ENCODE peak calls at places on chromosome 20, in six cellular contexts. D is T-helper 9 cell; F is occipital lobe; U is fibroblast of gingiva; L is stimulated activated CD8-positive, alpha-beta memory T cell treated with anti-CD3 and anti-CD28 coated beads, Interleukin-15, amount 100 ng/mL, for 4 hours; C is Daoy. R is an unnamed sample.

GRCh38 chr20:53797085-53797484 is 203.4 kb upstream of the ZNF217 start:
- DNase-seq in D (no peak), F (no peak), U (no peak), L (no peak), C (no peak), R (no peak)

GRCh38 chr20:62885808-62886708 is 24.4 kb upstream of the TCFL5 start:
- DNase-seq in D (no peak), F (no peak), U (no peak), L (no peak), C (no peak), R (no peak)

GRCh38 chr20:62924567-62925419 is 1.5 kb downstream of the DIDO1 start:
- DNase-seq in D (no peak), F (no peak), U (peak; percentile 56), L (no peak), C (peak; percentile 23), R (peak; percentile 3)

GRCh38 chr20:58710481-58711265 is 18.1 kb downstream of the NPEPL1 start:
- DNase-seq in D (no peak), F (no peak), U (no peak), L (no peak), C (no peak), R (no peak)

GRCh38 chr20:3238616-3239025 is 369 bp downstream of the SLC4A11 start:
- DNase-seq in D (peak; percentile 30), F (no peak), U (peak; percentile 39), L (no peak), C (peak; percentile 48), R (no peak)

GRCh38 chr20:25061103-25061799 is 3.3 kb upstream of the ACSS1 start:
- DNase-seq in D (no peak), F (no peak), U (no peak), L (no peak), C (no peak), R (no peak)

GRCh38 chr20:19427913-19428800 is 215.7 kb downstream of the SLC24A3 start:
- DNase-seq in D (no peak), F (no peak), U (no peak), L (no peak), C (no peak), R (no peak)

GRCh38 chr20:45290677-45291355 is 15.8 kb upstream of the RBPJL start:
- DNase-seq in D (peak; percentile 47), F (peak; percentile 62), U (peak; percentile 62), L (no peak), C (peak; percentile 79), R (peak; percentile 18)

GRCh38 chr20:53736757-53737403 is 143.2 kb upstream of the ZNF217 start:
- DNase-seq in D (no peak), F (no peak), U (peak; percentile 36), L (no peak), C (peak; percentile 48), R (no peak)

GRCh38 chr20:48733296-48733790 is 94.5 kb downstream of the PREX1 start:
- DNase-seq in D (no peak), F (no peak), U (no peak), L (no peak), C (no peak), R (no peak)

GRCh38 chr20:63903796-63904570 is 9.1 kb downstream of the DNAJC5 start:
- DNase-seq in D (no peak), F (no peak), U (no peak), L (no peak), C (no peak), R (no peak)

GRCh38 chr20:2465100-2465499 is 5.5 kb downstream of the SNRPB start:
- DNase-seq in D (no peak), F (no peak), U (no peak), L (no peak), C (no peak), R (no peak)